ENCODE peak calls at places on chromosomes 3 and 15, in nine cellular contexts. N is fibroblast of lung; R is Panc1; U is body of pancreas; Z is PC-3; Q is CD8-positive, alpha-beta memory T cell; L is left ventricle myocardium inferior; V is psoas muscle; B is cardiac muscle cell. F is an unnamed sample.

GRCh38 chr3:60514085-60514649 is 737.1 kb downstream of the FHIT start:
- DNase-seq in R (no peak), N (no peak), U (no peak), L (no peak), V (no peak), Z (no peak), B (no peak), Q (no peak), F (no peak)

GRCh38 chr15:76844096-76844495 is 61.0 kb downstream of the SCAPER start:
- DNase-seq in N (no peak), B (no peak), U (no peak), L (no peak), Q (no peak), V (no peak), Z (no peak), R (no peak), F (no peak)

GRCh38 chr3:196127308-196128040 is 45.6 kb upstream of the TFRC start:
- DNase-seq in N (no peak), L (no peak), V (no peak), Z (no peak), U (no peak), B (peak; percentile 66), R (no peak), Q (peak; percentile 38), F (no peak)

GRCh38 chr15:101121511-101122090 is 130.2 kb downstream of the CHSY1 start:
- DNase-seq in Q (peak; percentile 10), B (peak; percentile 75), Z (peak; percentile 12), U (peak; percentile 49), N (peak; percentile 81), L (peak; percentile 88), R (no peak), V (peak; percentile 76), F (peak; percentile 53)

GRCh38 chr3:132987396-132987795 is 50.8 kb upstream of the TMEM108 start:
- DNase-seq in Z (peak; percentile 10), Q (no peak), B (no peak), L (no peak), R (no peak), N (no peak), V (no peak), U (no peak), F (no peak)

GRCh38 chr15:70478251-70478990 is 284.9 kb downstream of the UACA start:
- DNase-seq in R (no peak), V (no peak), L (peak; percentile 36), U (no peak), Q (no peak), B (no peak), Z (no peak), N (no peak), F (no peak)

GRCh38 chr15:26882616-26883365 is 15.9 kb downstream of the GABRA5 start:
- DNase-seq in N (no peak), V (no peak), Z (no peak), B (no peak), U (no peak), Q (no peak), L (no peak), R (no peak), F (no peak)

GRCh38 chr3:195755391-195755790 is 34.6 kb downstream of the MUC20 start:
- DNase-seq in V (no peak), N (no peak), B (no peak), R (no peak), Z (no peak), L (no peak), Q (no peak), U (no peak), F (no peak)

GRCh38 chr15:55743615-55743978 is 645 bp upstream of the PRTG start:
- DNase-seq in U (no peak), N (no peak), V (no peak), R (no peak), L (no peak), B (no peak), Z (no peak), Q (no peak), F (no peak)

GRCh38 chr3:150623945-150624344 is 20.8 kb downstream of the SELENOT start:
- DNase-seq in L (no peak), R (no peak), N (no peak), V (no peak), B (no peak), Q (no peak), Z (peak; percentile 10), U (no peak), F (no peak)

GRCh38 chr3:173617490-173617889 is 219.9 kb downstream of the NLGN1 start:
- DNase-seq in U (peak; percentile 71), Z (no peak), L (peak; percentile 58), N (no peak), V (no peak), R (no peak), Q (no peak), B (peak; percentile 80), F (no peak)

GRCh38 chr3:11545186-11545851 is 98.4 kb downstream of the VGLL4 start:
- DNase-seq in Q (no peak), V (no peak), Z (no peak), U (no peak), R (no peak), B (no peak), N (no peak), L (no peak), F (no peak)

GRCh38 chr3:12557472-12558105 is 702 bp downstream of the MKRN2 start:
- DNase-seq in B (no peak), Q (no peak), V (no peak), N (peak; percentile 68), U (no peak), Z (peak; percentile 40), R (no peak), L (no peak), F (no peak)

GRCh38 chr3:122324871-122325323 is at the start of gene CSTA:
- DNase-seq in N (peak; percentile 36), L (no peak), Z (no peak), R (no peak), Q (no peak), V (no peak), U (no peak), B (no peak), F (no peak)

GRCh38 chr15:63729115-63729884 is 104.4 kb downstream of the HERC1 start:
- DNase-seq in V (no peak), Z (peak; percentile 25), U (no peak), L (no peak), R (no peak), B (no peak), Q (no peak), N (no peak), F (no peak)

GRCh38 chr3:45038096-45038455 is 12.0 kb downstream of the CLEC3B start:
- DNase-seq in N (no peak), V (no peak), Q (no peak), R (no peak), B (no peak), Z (no peak), U (no peak), L (no peak), F (no peak)

GRCh38 chr3:184748219-184749135 is 36.6 kb upstream of the MAGEF1 start:
- DNase-seq in Z (peak; percentile 70), L (no peak), B (peak; percentile 57), R (peak; percentile 8), Q (no peak), N (peak; percentile 72), U (peak; percentile 59), V (no peak), F (no peak)

GRCh38 chr3:15756505-15756904 is 41.3 kb downstream of the ANKRD28 start:
- DNase-seq in N (no peak), Q (no peak), U (no peak), V (no peak), Z (no peak), B (no peak), L (no peak), R (no peak), F (no peak)

DNA sequence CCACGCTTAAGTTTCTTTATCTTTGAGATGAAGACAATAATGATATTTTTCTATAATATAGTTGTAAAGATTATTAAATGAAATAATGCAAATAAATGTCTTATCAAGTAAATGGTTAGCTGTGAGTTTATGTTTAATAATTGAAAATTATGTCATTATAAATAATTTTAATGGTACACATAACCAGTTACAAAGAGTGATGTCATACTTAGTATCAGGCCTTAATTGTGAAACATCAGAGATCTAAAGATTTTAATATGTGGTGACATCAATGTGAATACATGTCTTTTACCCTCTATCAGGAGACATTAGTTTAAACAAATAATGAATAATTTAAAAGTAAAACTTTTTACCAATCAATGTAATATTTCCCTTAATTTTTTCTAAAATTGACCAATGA is 63.8 kb upstream of the P2RY1 start:
- DNase-seq in L (no peak), R (no peak), Z (no peak), N (no peak), U (no peak), Q (no peak), V (no peak), B (no peak), F (no peak)
- H3K4me1 ChIP-seq in L (peaks cover 13% of the 10 kb centered on the region), R (no peaks in the 10 kb centered on the region), Z (no peaks in the 10 kb centered on the region), N (no peaks in the 10 kb centered on the region), U (no peaks in the 10 kb centered on the region), Q (no peaks in the 10 kb centered on the region), V (no peaks in the 10 kb centered on the region), B (peaks cover 10% of the 10 kb centered on the region), F (no peaks in the 10 kb centered on the region)

GRCh38 chr15:78757636-78757905 is 53.7 kb downstream of the ADAMTS7 start:
- DNase-seq in U (no peak), Z (no peak), V (no peak), Q (no peak), L (no peak), N (no peak), R (no peak), B (no peak), F (no peak)
- H3K4me1 ChIP-seq in U (peaks cover 17% of the 10 kb centered on the region), Z (peaks cover 20% of the 10 kb centered on the region), V (peaks cover 25% of the 10 kb centered on the region), Q (peaks cover 20% of the 10 kb centered on the region), L (peaks cover 82% of the 10 kb centered on the region), N (peaks cover 10% of the 10 kb centered on the region), R (peaks cover 2% of the 10 kb centered on the region), B (peaks cover 22% of the 10 kb centered on the region), F (peaks cover 41% of the 10 kb centered on the region)

DNA sequence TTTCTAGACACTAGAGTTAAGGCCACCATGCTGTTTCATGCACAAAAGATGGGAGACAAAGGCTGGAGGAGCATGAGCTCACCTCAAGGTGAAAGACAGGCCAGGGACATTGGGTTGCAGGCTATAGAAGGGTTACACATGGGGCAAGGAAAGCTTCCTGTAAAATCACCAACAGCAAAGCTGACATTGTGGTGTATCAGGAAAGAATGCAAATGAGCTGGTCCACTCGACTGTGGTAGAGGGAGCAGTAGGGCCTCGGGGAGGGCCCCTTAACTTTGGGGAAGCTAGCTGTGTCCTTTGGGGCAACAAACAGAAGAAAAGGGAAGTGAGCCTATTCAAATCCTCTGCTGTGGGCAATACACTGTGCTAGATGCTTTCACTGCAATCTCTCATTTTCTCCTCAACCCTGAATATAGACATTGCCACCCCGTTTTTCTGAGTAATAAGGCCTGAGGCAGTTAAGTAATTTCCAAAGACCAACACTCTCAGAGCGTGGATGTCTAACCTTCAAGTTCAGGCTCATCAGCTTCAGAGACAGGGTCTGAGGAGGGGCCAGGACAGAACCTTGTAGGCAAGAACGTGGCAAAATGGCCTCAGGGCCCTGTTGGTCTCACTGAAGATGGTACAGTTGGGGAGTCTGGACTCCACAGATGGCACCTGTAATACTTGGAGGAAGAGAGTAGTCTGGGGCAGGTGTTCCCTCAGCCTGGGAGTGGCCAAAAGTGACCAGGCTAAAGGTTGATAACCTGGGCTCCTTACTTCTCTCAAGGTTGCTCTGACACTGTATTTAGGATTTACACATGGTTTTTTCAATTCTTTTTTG is 24.1 kb downstream of the CX3CR1 start:
- DNase-seq in L (no peak), V (no peak), R (no peak), Q (no peak), U (no peak), N (no peak), Z (no peak), B (no peak), F (no peak)
- H3K4me1 ChIP-seq in L (peaks cover 24% of the 10 kb centered on the region), V (peaks cover 41% of the 10 kb centered on the region), R (no peaks in the 10 kb centered on the region), Q (peaks cover 17% of the 10 kb centered on the region), U (no peaks in the 10 kb centered on the region), N (peaks cover 6% of the 10 kb centered on the region), Z (peaks cover 18% of the 10 kb centered on the region), B (peaks cover 19% of the 10 kb centered on the region), F (peaks cover 14% of the 10 kb centered on the region)

GRCh38 chr15:85035980-85036379 is 54.3 kb downstream of the PDE8A start:
- DNase-seq in U (no peak), B (peak; percentile 40), N (no peak), L (no peak), Q (no peak), R (no peak), V (no peak), Z (peak; percentile 18), F (no peak)
- H3K4me1 ChIP-seq in U (peaks cover 38% of the 10 kb centered on the region), B (no peaks in the 10 kb centered on the region), N (no peaks in the 10 kb centered on the region), L (peaks cover 56% of the 10 kb centered on the region), Q (peaks cover 21% of the 10 kb centered on the region), R (peaks cover 9% of the 10 kb centered on the region), V (peaks cover 14% of the 10 kb centered on the region), Z (no peaks in the 10 kb centered on the region), F (peaks cover 10% of the 10 kb centered on the region)

F was measured in gastrocnemius medialis.